ENCODE peak calls at places on chromosomes 16 and 17, in four cellular contexts. S, X, P and Q are unnamed samples.

GRCh38 chr17:1972429-1973160 is 52.5 kb downstream of the RTN4RL1 start:
- DNase-seq in X (no peak), S (peak; percentile 12), P (no peak), Q (no peak)

GRCh38 chr16:68086860-68087268 is 1.7 kb downstream of the NFATC3 start:
- DNase-seq in X (no peak), P (no peak), S (no peak), Q (peak; percentile 33)

GRCh38 chr16:89257281-89257731 is 39.8 kb downstream of the ZNF778 start:
- DNase-seq in P (no peak), S (no peak), X (no peak), Q (no peak)

GRCh38 chr17:80605326-80606066 is 60.9 kb downstream of the RPTOR start:
- DNase-seq in S (peak; percentile 44), P (peak; percentile 50), X (peak; percentile 40), Q (no peak)

GRCh38 chr16:2842340-2843000 is 12.4 kb downstream of the ZG16B start:
- DNase-seq in P (no peak), X (no peak), S (no peak), Q (peak; percentile 78)

GRCh38 chr16:2904100-2904921 is 7.4 kb upstream of the FLYWCH1 start:
- DNase-seq in S (peak; percentile 77), X (peak; percentile 93), P (peak; percentile 73), Q (peak; percentile 84)

GRCh38 chr16:1042076-1042744 is 30.3 kb upstream of the SSTR5 start:
- DNase-seq in P (no peak), X (no peak), S (no peak), Q (no peak)

GRCh38 chr17:1882836-1883235 is 53.0 kb downstream of the RPA1 start:
- DNase-seq in X (peak; percentile 66), S (peak; percentile 24), P (peak; percentile 33), Q (peak; percentile 23)

GRCh38 chr17:45096141-45096540 is 35.0 kb downstream of the NMT1 start:
- DNase-seq in X (peak; percentile 76), S (peak; percentile 39), P (peak; percentile 41), Q (peak; percentile 40)

GRCh38 chr16:88700636-88701482 is 5.3 kb downstream of the RNF166 start:
- DNase-seq in S (peak; percentile 90), X (no peak), P (peak; percentile 91), Q (peak; percentile 89)

GRCh38 chr17:3546521-3546920 is 11.1 kb downstream of the TRPV3 start:
- DNase-seq in P (peak; percentile 51), S (no peak), X (no peak), Q (no peak)

GRCh38 chr17:43200127-43200526 is 11.5 kb upstream of the TMEM106A start:
- DNase-seq in S (no peak), P (no peak), X (no peak), Q (no peak)

GRCh38 chr16:52861614-52862022 is 191.1 kb downstream of the CHD9NB start:
- DNase-seq in X (no peak), P (peak; percentile 65), S (no peak), Q (no peak)

GRCh38 chr17:17154981-17155380 is 51.2 kb downstream of the PLD6 start:
- DNase-seq in X (no peak), P (no peak), S (no peak), Q (no peak)

GRCh38 chr16:78230832-78231231 is 131.4 kb downstream of the WWOX start:
- DNase-seq in S (peak; percentile 8), X (no peak), P (no peak), Q (no peak)

GRCh38 chr17:2137342-2138098 is 82.6 kb downstream of the HIC1 start:
- DNase-seq in S (peak; percentile 90), P (no peak), X (no peak), Q (no peak)

GRCh38 chr17:28405632-28406477 is at the start of gene SLC46A1:
- DNase-seq in S (no peak), X (peak; percentile 76), P (peak; percentile 28), Q (peak; percentile 75)

GRCh38 chr16:3645108-3645503 is 9.4 kb upstream of the DNASE1 start:
- DNase-seq in P (no peak), S (no peak), X (no peak), Q (peak; percentile 3)

GRCh38 chr16:4580245-4580644 is 24.1 kb downstream of the C16orf96 start:
- DNase-seq in P (no peak), S (no peak), X (no peak), Q (no peak)

GRCh38 chr17:37219876-37220608 is 155.7 kb upstream of the C17orf78 start:
- DNase-seq in X (no peak), P (no peak), S (no peak), Q (no peak)

GRCh38 chr16:648071-648785 is 937 bp upstream of the WDR90 start:
- DNase-seq in X (no peak), P (peak; percentile 57), S (no peak), Q (no peak)

GRCh38 chr17:32722733-32723132 is 154.2 kb downstream of the MYO1D start:
- DNase-seq in X (no peak), P (no peak), S (no peak), Q (peak; percentile 55)

GRCh38 chr17:22268214-22268911 is 576.0 kb downstream of the KCNJ18 start:
- DNase-seq in X (no peak), S (no peak), P (no peak), Q (peak; percentile 51)

GRCh38 chr17:82551779-82552457 is 32.4 kb downstream of the FOXK2 start:
- DNase-seq in P (peak; percentile 65), S (peak; percentile 70), X (peak; percentile 96), Q (peak; percentile 84)

GRCh38 chr17:78442648-78443128 is 64.2 kb downstream of the PGS1 start:
- DNase-seq in P (no peak), X (no peak), S (peak; percentile 88), Q (no peak)
- TF ChIP-seq MAZ in P (no peak), X (no peak), S (peak; percentile 20), Q (no peak)

DNA sequence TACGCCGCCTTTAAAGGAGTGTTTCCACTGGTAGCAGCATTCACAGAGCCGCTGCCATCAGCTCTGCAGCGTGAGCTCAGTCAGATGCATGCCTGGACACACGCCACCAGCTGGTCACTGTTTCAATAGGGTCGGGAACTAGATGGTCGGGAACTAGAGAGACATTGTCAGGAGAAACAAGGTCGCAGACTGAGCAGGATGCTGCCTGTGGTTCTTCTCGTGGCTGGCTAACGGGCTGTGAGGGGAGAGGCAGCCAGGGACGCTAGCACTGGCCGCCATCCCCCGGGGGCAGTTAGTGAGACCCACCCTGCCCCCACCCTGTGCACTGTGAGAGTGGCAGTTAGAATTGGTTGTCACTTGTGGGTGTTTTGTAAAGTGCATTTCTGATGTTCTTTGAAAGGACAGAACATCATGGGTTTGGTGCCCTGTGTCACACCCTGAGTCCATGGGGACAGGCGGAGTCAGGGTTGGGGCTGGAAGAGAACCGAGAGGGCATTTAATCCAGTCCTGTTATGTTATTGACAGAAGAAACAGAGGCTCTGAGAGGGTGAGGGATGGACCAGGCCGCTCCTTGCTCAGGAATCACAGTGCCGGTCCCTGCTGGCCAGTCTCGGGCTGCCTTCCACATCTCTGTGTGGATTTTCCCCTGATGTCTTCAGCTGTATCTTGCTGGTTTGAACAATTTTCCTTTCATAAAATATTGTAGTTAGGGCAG is 86.4 kb downstream of the SPECC1 start:
- DNase-seq in X (peak; percentile 67), P (peak; percentile 43), S (peak; percentile 13), Q (peak; percentile 38)
- TF ChIP-seq MAZ in X (no peak), P (no peak), S (no peak), Q (no peak)

DNA sequence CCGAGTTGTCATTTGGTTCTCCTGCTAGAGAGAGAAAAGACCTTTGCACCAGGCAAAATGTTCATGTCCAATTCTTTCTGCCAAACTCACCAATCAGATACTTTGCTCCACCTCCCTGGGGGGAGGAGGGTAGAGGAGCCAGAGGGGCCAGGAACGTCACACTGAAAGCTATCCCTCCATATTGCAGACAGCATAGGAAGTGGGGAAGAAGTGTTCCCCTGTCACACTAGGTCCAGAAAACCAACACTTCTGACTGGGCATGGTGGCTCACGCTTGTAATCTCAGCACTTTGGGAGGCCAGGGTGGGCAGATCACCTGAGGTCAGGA is 9.5 kb downstream of the HSD17B2 start:
- DNase-seq in P (peak; percentile 74), X (no peak), S (no peak), Q (no peak)
- TF ChIP-seq MAZ in P (peak; percentile 44), X (no peak), S (no peak), Q (no peak)

GRCh38 chr16:84617068-84617630 is 729 bp downstream of the COTL1 start:
- DNase-seq in S (no peak), P (no peak), X (no peak), Q (peak; percentile 49)
- TF ChIP-seq MAZ in S (no peak), P (no peak), X (no peak), Q (no peak)